ENCODE peak calls at places on chromosomes 16 and 17, in four cellular contexts. W is AG10803, U is bronchial epithelial cell, N is activated B cell treated with CpG ODN at 0.5 μM for 24 hours. G is an unnamed sample.

GRCh38 chr17:66165537-66166123 is 26.3 kb downstream of the CEP112 start:
- DNase-seq in W (peak), U (peak), N (no peak), G (peak)

GRCh38 chr17:28261219-28261618 is 57.8 kb upstream of the TMEM97 start:
- DNase-seq in W (no peak), U (peak), N (no peak), G (no peak)

GRCh38 chr17:65228734-65229390 is 91.7 kb downstream of the RGS9 start:
- DNase-seq in W (peak), U (peak), N (no peak), G (no peak)

GRCh38 chr17:3944485-3945388 is 19.5 kb downstream of the ATP2A3 start:
- DNase-seq in W (peak), U (peak), N (peak), G (no peak)

GRCh38 chr16:14056970-14057369 is 14.1 kb upstream of the MRTFB start:
- DNase-seq in W (peak), U (peak), N (no peak), G (no peak)

GRCh38 chr17:8397636-8398035 is at the start of gene RNF222:
- DNase-seq in W (no peak), U (no peak), N (no peak), G (no peak)

GRCh38 chr16:68338326-68339119 is 27.7 kb downstream of the PRMT7 start:
- DNase-seq in W (no peak), U (no peak), N (no peak), G (no peak)

GRCh38 chr16:76676356-76676755 is 399.2 kb downstream of the CNTNAP4 start:
- DNase-seq in W (no peak), U (peak), N (no peak), G (no peak)

GRCh38 chr17:38844261-38844757 is 9.2 kb downstream of the RPL23 start:
- DNase-seq in W (peak), U (no peak), N (no peak), G (no peak)

GRCh38 chr17:79049821-79050220 is 24.8 kb upstream of the ENGASE start:
- DNase-seq in W (no peak), U (no peak), N (no peak), G (no peak)

GRCh38 chr17:45648642-45649041 is 135.5 kb upstream of the CRHR1 start:
- DNase-seq in W (no peak), U (peak), N (no peak), G (no peak)

GRCh38 chr17:1055231-1055630 is 58.3 kb downstream of the TIMM22 start:
- DNase-seq in W (no peak), U (no peak), N (no peak), G (no peak)

GRCh38 chr17:77273397-77274136 is 132.8 kb downstream of the SEC14L1 start:
- DNase-seq in W (no peak), U (no peak), N (no peak), G (no peak)

GRCh38 chr16:77273-77806 is 685 bp upstream of the MPG start:
- DNase-seq in W (peak), U (peak), N (peak), G (peak)

GRCh38 chr17:31446195-31446967 is 54.9 kb downstream of the RAB11FIP4 start:
- DNase-seq in W (no peak), U (no peak), N (no peak), G (no peak)
- TF ChIP-seq CTCF in W (peak), U (peak), N (no peak), G (peak)

GRCh38 chr17:2935622-2936021 is 127.8 kb downstream of the OR1D5 start:
- DNase-seq in W (no peak), U (no peak), N (no peak), G (no peak)

GRCh38 chr17:2936351-2936750 is 127.1 kb downstream of the OR1D5 start:
- DNase-seq in W (no peak), U (no peak), N (no peak), G (no peak)

GRCh38 chr17:2936771-2937321 is 126.6 kb downstream of the OR1D5 start:
- DNase-seq in W (peak), U (no peak), N (no peak), G (no peak)

GRCh38 chr17:2939714-2940351 is 123.6 kb downstream of the OR1D5 start:
- DNase-seq in W (no peak), U (no peak), N (no peak), G (no peak)

GRCh38 chr17:2937331-2938003 is 125.9 kb downstream of the OR1D5 start:
- DNase-seq in W (no peak), U (no peak), N (no peak), G (no peak)
- TF ChIP-seq CTCF in W (no peak), U (no peak), N (no peak), G (no peak)

DNA sequence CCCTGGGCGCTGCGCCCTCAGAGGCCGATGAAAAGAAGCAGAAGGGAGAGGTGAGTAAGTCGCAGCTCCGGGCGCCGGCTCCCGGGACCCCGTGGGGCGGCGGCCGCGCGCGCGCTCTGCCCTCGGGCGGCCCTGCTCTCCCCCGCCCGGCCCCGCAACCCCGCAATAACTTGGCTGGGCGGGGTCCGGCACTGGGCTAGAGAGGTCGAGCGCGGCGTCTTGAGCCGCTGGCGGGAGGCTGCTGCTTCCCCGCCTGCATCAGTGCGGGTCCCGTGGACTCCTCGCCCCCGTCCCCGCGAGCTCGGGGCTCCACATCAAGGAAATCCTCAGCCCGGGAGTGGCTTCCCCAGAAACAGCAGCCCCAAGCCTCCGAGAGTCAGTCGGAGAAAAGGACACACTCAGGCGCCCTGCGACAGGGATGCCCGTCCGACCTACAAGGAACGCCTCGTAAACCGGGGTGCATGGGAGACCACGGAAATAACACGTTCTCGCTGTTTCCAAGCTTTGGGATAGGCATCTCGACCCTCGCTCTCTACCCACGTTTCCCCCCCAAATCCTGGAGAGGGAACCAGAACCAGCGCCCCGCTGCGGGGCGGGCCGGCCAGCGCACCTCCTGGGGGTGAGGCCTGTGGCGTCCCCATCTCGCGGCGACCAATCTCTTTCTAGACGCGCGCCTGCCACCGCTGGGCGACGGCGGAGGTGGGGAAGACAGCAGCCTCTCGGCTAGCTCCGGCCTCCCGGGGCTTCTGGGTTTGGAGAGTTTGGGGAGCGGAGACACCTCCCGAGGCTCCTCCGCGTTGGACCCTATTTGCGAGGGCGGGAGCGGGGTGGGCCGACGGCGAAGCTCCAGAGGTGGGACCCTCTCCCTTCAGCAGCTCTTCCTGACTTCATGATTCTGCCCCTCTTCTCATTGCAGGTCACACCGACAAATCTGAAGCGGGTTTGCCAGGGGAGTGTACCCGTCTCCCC is 809 bp upstream of the ABHD15 start:
- DNase-seq in W (peak), U (no peak), N (peak), G (no peak)
- TF ChIP-seq CTCF in W (peak), U (peak), N (no peak), G (peak)

GRCh38 chr17:58679263-58680037 is 12.4 kb downstream of the TEX14 start:
- DNase-seq in W (no peak), U (peak), N (no peak), G (no peak)
- TF ChIP-seq CTCF in W (no peak), U (no peak), N (no peak), G (no peak)

DNA sequence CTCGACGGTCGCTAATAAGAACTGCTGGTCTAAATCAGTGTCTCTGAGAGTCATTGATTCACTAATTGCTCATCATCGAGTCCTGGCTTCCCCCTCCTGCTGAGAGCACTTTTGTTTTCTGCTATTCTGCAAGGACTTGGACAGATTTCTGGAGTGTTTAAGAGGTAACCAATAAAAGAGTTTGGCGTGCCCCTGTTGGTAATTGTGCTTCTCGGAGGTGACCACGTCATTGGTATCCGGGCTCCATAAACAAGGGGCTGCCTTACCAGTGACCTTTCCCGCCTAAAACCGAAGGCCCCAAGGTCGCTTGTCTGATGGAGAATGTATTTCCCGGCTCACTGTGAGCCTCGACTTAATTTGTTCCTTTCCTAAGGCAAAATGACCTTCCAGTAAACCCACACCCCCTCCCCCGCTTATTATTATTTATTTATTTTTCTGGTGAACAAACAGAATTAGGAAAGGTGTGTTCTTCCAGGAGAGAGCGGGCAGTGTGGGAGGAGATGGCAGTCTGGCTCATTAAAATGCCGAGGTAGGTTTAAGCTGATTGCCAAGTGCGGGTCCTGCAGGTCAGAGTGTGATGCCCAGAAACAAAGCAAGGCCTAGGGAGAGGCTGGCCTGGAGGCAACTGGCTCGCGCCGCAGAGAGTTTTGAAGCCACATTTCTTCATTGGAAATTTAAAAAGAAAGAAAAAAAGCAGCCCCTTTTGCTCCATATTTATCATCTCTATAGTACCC is 30.2 kb downstream of the MSI2 start:
- DNase-seq in W (no peak), U (no peak), N (no peak), G (no peak)
- TF ChIP-seq CTCF in W (no peak), U (no peak), N (no peak), G (no peak)

GRCh38 chr16:50302472-50303005 is 36.2 kb downstream of the ADCY7 start:
- DNase-seq in W (no peak), U (no peak), N (peak), G (no peak)

GRCh38 chr16:50303605-50304466 is 37.5 kb downstream of the ADCY7 start:
- DNase-seq in W (peak), U (no peak), N (peak), G (no peak)

GRCh38 chr16:50304467-50305440 is 38.4 kb downstream of the ADCY7 start:
- DNase-seq in W (no peak), U (no peak), N (peak), G (no peak)

GRCh38 chr16:50301626-50302471 is 35.5 kb downstream of the ADCY7 start:
- DNase-seq in W (peak), U (peak), N (peak), G (no peak)

GRCh38 chr16:50303041-50303604 is 36.8 kb downstream of the ADCY7 start:
- DNase-seq in W (peak), U (no peak), N (peak), G (no peak)
- TF ChIP-seq CTCF in W (no peak), U (no peak), N (no peak), G (no peak)

DNA sequence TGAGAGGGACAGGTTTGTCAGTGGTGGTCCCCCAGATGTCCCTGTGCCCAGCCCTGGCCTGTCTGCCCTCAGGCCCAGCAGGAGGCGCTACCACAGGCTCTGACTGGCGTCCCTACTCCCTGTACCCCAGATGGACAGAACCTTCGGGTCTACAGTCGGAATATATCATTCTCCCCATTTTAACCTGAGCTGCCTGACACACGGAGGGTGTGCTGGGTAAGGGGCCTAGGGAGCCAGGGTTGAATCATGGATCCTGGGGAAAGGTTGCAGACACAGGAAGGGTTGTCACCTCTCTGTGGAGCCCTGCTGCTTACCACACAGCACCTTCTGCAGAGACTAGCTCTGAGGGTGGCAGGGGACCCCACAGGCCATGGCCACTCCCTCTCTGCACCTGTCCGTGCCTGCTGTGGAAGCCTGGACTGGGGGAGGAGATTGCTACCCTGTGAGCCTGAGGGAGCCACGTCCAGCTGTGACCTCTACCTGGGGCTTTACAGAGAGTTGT is 162.2 kb upstream of the ZNF267 start:
- DNase-seq in W (no peak), U (no peak), N (no peak), G (no peak)
- TF ChIP-seq CTCF in W (no peak), U (peak), N (no peak), G (no peak)

DNA sequence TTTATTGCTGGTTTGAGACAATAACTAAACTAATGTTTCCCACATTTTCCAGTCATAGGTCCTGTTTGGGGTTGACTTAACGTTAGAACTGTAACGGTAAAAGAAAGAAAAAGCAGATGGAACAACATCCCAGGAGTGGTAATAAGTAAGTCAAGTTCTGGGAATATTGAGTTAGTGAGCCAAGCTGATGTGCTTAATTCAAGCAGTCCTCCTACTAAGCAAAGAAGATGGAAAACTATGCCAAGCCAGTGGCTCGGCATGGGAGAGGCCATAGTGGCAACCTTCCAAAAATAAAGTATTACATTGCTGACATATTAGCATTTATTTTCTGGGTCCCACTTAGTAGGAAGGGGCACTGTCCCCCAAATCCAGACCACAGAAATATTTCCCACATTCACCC is 161.7 kb upstream of the CDH5 start:
- DNase-seq in W (peak), U (no peak), N (no peak), G (no peak)
- TF ChIP-seq CTCF in W (no peak), U (no peak), N (no peak), G (no peak)

GRCh38 chr16:82621796-82622195 is 5.0 kb upstream of the CDH13 start:
- DNase-seq in W (no peak), U (no peak), N (no peak), G (no peak)
- TF ChIP-seq CTCF in W (peak), U (no peak), N (no peak), G (no peak)

GRCh38 chr16:51049678-51050378 is 101.2 kb downstream of the SALL1 start:
- DNase-seq in W (no peak), U (no peak), N (no peak), G (no peak)
- TF ChIP-seq CTCF in W (no peak), U (no peak), N (no peak), G (no peak)